ENCODE peak calls at places on chromosomes 6 and 20, in four cellular contexts. Y, S, J and Q are unnamed samples.

GRCh38 chr6:39143238-39143930 is 28.4 kb upstream of the SAYSD1 start:
- DNase-seq in S (peak; percentile 20), Y (no peak), J (no peak), Q (no peak)

GRCh38 chr6:10081075-10081474 is 333.8 kb downstream of the TFAP2A start:
- DNase-seq in J (no peak), S (no peak), Y (no peak), Q (no peak)

GRCh38 chr20:18987781-18988360 is 174.3 kb downstream of the SCP2D1 start:
- DNase-seq in S (no peak), Y (no peak), J (peak; percentile 80), Q (no peak)

GRCh38 chr6:46655803-46656202 is 3.0 kb downstream of the SLC25A27 start:
- DNase-seq in J (no peak), Y (no peak), S (no peak), Q (no peak)

GRCh38 chr6:11888725-11889124 is 110.1 kb upstream of the ADTRP start:
- DNase-seq in J (no peak), Y (no peak), S (no peak), Q (no peak)

GRCh38 chr6:106099235-106099537 is 13.1 kb downstream of the PRDM1 start:
- DNase-seq in J (no peak), S (no peak), Y (no peak), Q (no peak)

GRCh38 chr6:154358019-154358545 is 1.5 kb upstream of the IPCEF1 start:
- DNase-seq in S (no peak), J (no peak), Y (no peak), Q (no peak)

GRCh38 chr6:16441262-16441661 is 202.9 kb downstream of the GMPR start:
- DNase-seq in J (no peak), Y (no peak), S (no peak), Q (no peak)

GRCh38 chr6:64505312-64505711 is 869.7 kb downstream of the PHF3 start:
- DNase-seq in S (no peak), Y (peak; percentile 52), J (no peak), Q (no peak)

GRCh38 chr20:24637941-24638340 is 168.5 kb downstream of the SYNDIG1 start:
- DNase-seq in Y (no peak), S (no peak), J (no peak), Q (no peak)

GRCh38 chr6:156776470-156776840 is 723 bp upstream of the ARID1B start:
- DNase-seq in S (no peak), J (no peak), Y (no peak), Q (no peak)

GRCh38 chr20:31708839-31709534 is 13.7 kb downstream of the BCL2L1 start:
- DNase-seq in J (no peak), S (peak; percentile 37), Y (peak; percentile 43), Q (no peak)

GRCh38 chr6:131038612-131039344 is 24.3 kb downstream of the EPB41L2 start:
- DNase-seq in S (no peak), Y (no peak), J (no peak), Q (no peak)

DNA sequence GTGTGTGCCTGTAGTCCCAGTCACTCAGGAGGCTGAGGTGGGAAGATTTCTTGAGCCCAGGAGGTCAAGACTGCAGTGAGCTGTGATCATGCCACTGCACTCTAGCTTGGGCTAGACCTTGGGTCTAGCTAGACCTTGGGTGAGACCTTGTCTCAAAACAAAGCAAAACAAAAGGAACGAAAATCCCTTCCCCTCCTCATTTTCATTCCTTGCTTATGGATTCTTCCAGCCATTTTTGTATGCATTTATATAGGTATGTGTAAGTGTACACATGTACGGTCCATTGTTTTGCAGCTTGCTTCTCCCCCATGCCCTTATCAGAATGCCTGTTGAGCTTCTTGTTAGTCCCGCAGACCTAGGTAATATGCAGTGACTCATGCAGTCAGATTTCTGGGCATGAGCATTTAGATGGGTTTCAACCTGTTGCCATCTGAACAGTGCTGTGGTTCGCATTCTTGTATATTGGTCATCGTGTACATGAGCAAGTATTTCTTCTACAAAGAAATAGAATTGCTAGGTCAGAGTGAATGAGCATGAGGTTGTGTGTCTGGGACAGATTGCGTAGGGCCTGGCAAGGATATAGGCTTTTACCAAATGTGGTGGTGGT is 73.2 kb downstream of the ATRN start:
- DNase-seq in J (no peak), Y (no peak), S (no peak), Q (no peak)
- TF ChIP-seq POLR2A in J (no peak), Y (no peak), S (no peak), Q (no peak)

DNA sequence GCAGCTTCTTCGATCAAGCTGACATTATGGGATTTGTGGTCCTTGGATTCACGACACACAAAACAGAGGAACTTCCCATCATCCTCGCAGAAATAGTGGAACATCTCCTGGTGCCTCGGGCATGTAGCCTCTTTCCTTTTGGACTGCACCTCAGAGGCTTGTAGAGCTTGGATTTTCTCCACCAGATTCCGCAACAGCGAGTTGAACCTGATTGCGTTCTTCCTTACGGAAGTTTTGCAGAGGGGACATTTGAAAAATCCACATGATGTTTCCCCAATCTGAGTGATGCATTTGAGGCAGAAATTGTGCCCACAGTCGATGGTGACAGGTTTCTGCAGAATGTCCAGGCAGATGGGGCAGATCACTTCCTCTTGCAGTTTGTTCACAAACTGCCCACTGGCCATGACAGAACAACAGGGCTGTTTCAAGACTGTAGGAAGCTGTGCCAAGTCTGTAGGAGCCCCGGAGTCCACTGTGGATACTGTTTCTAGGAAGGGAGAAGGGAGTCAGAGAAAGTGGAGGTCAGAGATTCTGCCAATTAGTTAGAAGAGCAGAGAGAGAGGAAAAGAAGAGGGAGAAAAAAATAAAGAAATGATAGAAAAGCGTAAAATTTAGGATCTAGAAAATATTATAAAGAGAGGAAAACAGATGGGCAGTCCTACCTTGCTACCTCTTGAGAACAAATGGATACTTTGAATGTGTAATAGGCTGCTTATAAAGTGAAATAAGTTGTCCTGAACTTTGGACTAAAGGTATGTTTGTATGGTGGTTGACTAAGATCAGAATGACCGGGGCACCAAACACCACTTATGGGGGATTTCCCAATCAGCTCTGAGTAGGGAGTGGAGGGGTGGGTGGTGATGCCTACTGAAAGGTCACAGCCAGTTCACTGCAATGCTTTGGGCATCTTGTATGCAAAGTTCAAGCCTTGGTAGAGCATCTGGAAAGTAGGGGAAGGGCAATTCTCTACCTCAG is at the start of gene TRIM31:
- DNase-seq in J (no peak), S (no peak), Y (no peak), Q (no peak)
- TF ChIP-seq POLR2AphosphoS5 in J (no peak), S (no peak), Y (no peak), Q (no peak)

GRCh38 chr6:37221585-37222124 is 35.9 kb upstream of the TBC1D22B start:
- DNase-seq in J (no peak), S (no peak), Y (no peak), Q (no peak)
- H3K4me3 ChIP-seq in J (peak overlapping the region; percentile 60), S (peak overlapping the region; percentile 23), Y (peak overlapping the region; percentile 67), Q (peak overlapping the region; percentile 61)

GRCh38 chr20:37095609-37096414 is at the start of gene RBL1:
- DNase-seq in Y (peak; percentile 95), S (peak; percentile 95), J (no peak), Q (peak; percentile 85)
- TF ChIP-seq POLR2A in Y (no peak), S (no peak), J (no peak), Q (no peak)

GRCh38 chr20:50409495-50409894 is 100.7 kb upstream of the PTPN1 start:
- DNase-seq in S (no peak), J (no peak), Y (no peak), Q (no peak)
- TF ChIP-seq POLR2AphosphoS5 in S (peak; percentile 13), J (peak; percentile 75), Y (peak; percentile 41), Q (peak; percentile 59)

GRCh38 chr6:66538548-66539135 is 831.6 kb upstream of the EYS start:
- DNase-seq in Y (no peak), J (no peak), S (no peak), Q (no peak)
- H3K4me3 ChIP-seq in Y (no peak overlapping the region), J (no peak overlapping the region), S (no peak overlapping the region), Q (no peak overlapping the region)

GRCh38 chr6:144149894-144150672 is at the start of gene STX11:
- DNase-seq in Y (peak; percentile 95), J (no peak), S (peak; percentile 96), Q (peak; percentile 82)
- TF ChIP-seq POLR2A in Y (no peak), J (no peak), S (no peak), Q (no peak)

GRCh38 chr20:41910558-41910957 is 292.4 kb upstream of the CHD6 start:
- DNase-seq in J (no peak), Y (no peak), S (no peak), Q (no peak)
- TF ChIP-seq POLR2AphosphoS5 in J (no peak), Y (no peak), S (no peak), Q (no peak)

DNA sequence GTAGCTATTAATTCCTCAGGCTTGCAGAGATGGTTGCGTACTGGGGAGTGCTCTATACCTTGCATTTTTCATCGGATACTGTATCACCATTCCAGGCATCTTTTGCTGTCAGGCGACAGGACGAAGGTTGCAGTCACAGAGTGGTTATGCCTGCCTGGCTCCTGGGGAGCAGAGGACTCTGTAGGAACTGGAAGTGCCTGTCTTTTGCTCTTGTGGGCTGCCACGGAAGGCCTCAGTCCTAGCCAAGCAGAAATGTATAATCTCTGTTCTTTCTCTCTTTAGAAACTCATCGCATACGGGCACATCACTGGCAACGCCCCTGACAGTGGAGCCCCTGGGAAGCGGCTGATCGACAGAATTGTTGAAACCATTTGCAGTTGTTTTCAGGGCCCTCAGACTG is 29.5 kb downstream of the ARFGEF2 start:
- DNase-seq in J (no peak), S (no peak), Y (no peak), Q (no peak)
- H3K4me3 ChIP-seq in J (no peak overlapping the region), S (no peak overlapping the region), Y (no peak overlapping the region), Q (no peak overlapping the region)

GRCh38 chr20:47336013-47336754 is 20.3 kb downstream of the ZMYND8 start:
- DNase-seq in S (no peak), Y (peak; percentile 49), J (no peak), Q (no peak)
- TF ChIP-seq POLR2A in S (no peak), Y (no peak), J (no peak), Q (no peak)